ENCODE peak calls at places on chromosomes 12 and 14, in ten cellular contexts. B, A, G, Z, M, K, E, H, C and W are unnamed samples.

GRCh38 chr12:54390668-54391551 is 6.4 kb upstream of the ZNF385A start:
- DNase-seq in B (no peak), G (no peak), C (peak), H (no peak), K (peak), M (peak), A (no peak), Z (peak), E (no peak), W (no peak)

GRCh38 chr14:35287481-35288013 is 4.6 kb upstream of the PSMA6 start:
- DNase-seq in K (no peak), G (no peak), Z (no peak), C (no peak), M (no peak), B (no peak), A (no peak), H (no peak), E (no peak), W (no peak)

GRCh38 chr12:104406164-104406563 is 50.6 kb upstream of the CHST11 start:
- DNase-seq in M (no peak), C (no peak), A (no peak), Z (no peak), B (no peak), E (no peak), G (no peak), H (no peak), K (no peak), W (no peak)

GRCh38 chr14:51805541-51805940 is 54.9 kb upstream of the GNG2 start:
- DNase-seq in Z (no peak), A (no peak), G (no peak), H (no peak), E (no peak), B (no peak), C (no peak), M (no peak), K (no peak), W (no peak)

GRCh38 chr14:70086685-70087379 is 101.9 kb downstream of the SLC8A3 start:
- DNase-seq in M (no peak), K (no peak), B (no peak), G (no peak), Z (no peak), H (peak), A (no peak), C (peak), E (no peak), W (no peak)

GRCh38 chr12:14689144-14689543 is 7.3 kb downstream of the GUCY2C start:
- DNase-seq in G (no peak), M (no peak), Z (no peak), C (no peak), E (no peak), K (no peak), H (no peak), B (no peak), A (no peak), W (no peak)

GRCh38 chr12:51621155-51621922 is 30.3 kb downstream of the SCN8A start:
- DNase-seq in H (no peak), B (no peak), K (no peak), C (no peak), M (no peak), G (no peak), Z (no peak), A (no peak), E (no peak), W (no peak)

GRCh38 chr14:75126121-75126544 is 715 bp downstream of the NEK9 start:
- DNase-seq in A (no peak), B (no peak), C (no peak), E (no peak), Z (no peak), M (no peak), H (no peak), G (no peak), K (no peak), W (no peak)

GRCh38 chr12:107622005-107622404 is 63.6 kb upstream of the PWP1 start:
- DNase-seq in M (no peak), Z (no peak), K (no peak), E (no peak), G (no peak), B (no peak), C (peak), H (no peak), A (no peak), W (no peak)

GRCh38 chr14:53850714-53851296 is 105.8 kb downstream of the BMP4 start:
- DNase-seq in C (no peak), K (no peak), Z (no peak), M (no peak), B (no peak), H (no peak), G (no peak), E (no peak), A (no peak), W (no peak)

GRCh38 chr12:27627123-27627835 is 69.0 kb upstream of the REP15 start:
- DNase-seq in C (no peak), A (peak), E (no peak), G (no peak), Z (no peak), H (no peak), M (no peak), B (no peak), K (no peak), W (peak)

GRCh38 chr14:24960816-24961215 is 89.1 kb downstream of the STXBP6 start:
- DNase-seq in A (no peak), C (no peak), E (no peak), G (no peak), K (no peak), H (no peak), B (no peak), Z (no peak), M (no peak), W (no peak)

GRCh38 chr12:2268478-2269286 is 215.9 kb downstream of the CACNA1C start:
- DNase-seq in H (no peak), C (no peak), M (no peak), G (no peak), B (no peak), Z (no peak), A (no peak), K (no peak), E (no peak), W (no peak)

GRCh38 chr12:110619534-110619953 is 5.6 kb downstream of the TCTN1 start:
- DNase-seq in M (no peak), G (no peak), A (no peak), E (no peak), Z (no peak), B (no peak), K (no peak), H (no peak), C (no peak), W (no peak)
- TF ChIP-seq CTCF in M (no peak), G (no peak), A (no peak), E (no peak), Z (no peak), B (no peak), K (no peak), H (no peak), C (no peak), W (no peak)

GRCh38 chr12:45613306-45613705 is 116.2 kb upstream of the ARID2 start:
- DNase-seq in E (no peak), M (no peak), H (no peak), G (no peak), B (no peak), Z (no peak), K (no peak), A (peak), C (no peak), W (no peak)

GRCh38 chr12:45611495-45611894 is 118.0 kb upstream of the ARID2 start:
- DNase-seq in C (no peak), B (no peak), K (no peak), Z (no peak), E (no peak), G (no peak), H (no peak), A (no peak), M (no peak), W (no peak)

GRCh38 chr12:45612044-45612794 is 117.3 kb upstream of the ARID2 start:
- DNase-seq in E (no peak), A (no peak), G (no peak), K (no peak), B (no peak), C (no peak), M (no peak), H (no peak), Z (no peak), W (no peak)

GRCh38 chr12:45613855-45614254 is 115.7 kb upstream of the ARID2 start:
- DNase-seq in Z (no peak), E (no peak), M (no peak), B (no peak), K (no peak), C (no peak), H (no peak), A (no peak), G (no peak), W (no peak)

GRCh38 chr12:45615268-45615667 is 114.2 kb upstream of the ARID2 start:
- DNase-seq in H (no peak), B (no peak), C (no peak), M (no peak), E (no peak), A (peak), G (no peak), Z (no peak), K (no peak), W (no peak)
- H3K27ac ChIP-seq in H (no peak), B (no peak), C (no peak), M (no peak), E (no peak), A (no peak), G (no peak), Z (no peak), K (no peak), W (no peak)

GRCh38 chr12:64522316-64522715 is 70.4 kb downstream of the TBK1 start:
- DNase-seq in B (no peak), A (peak), Z (no peak), E (no peak), C (no peak), G (no peak), H (no peak), K (no peak), M (no peak), W (no peak)

GRCh38 chr12:64525461-64526160 is 73.7 kb downstream of the TBK1 start:
- DNase-seq in H (no peak), C (no peak), Z (no peak), K (no peak), A (no peak), E (no peak), G (no peak), M (no peak), B (no peak), W (no peak)

GRCh38 chr12:64522807-64523206 is 70.9 kb downstream of the TBK1 start:
- DNase-seq in B (no peak), C (no peak), K (no peak), M (no peak), E (no peak), H (no peak), G (no peak), Z (no peak), A (no peak), W (no peak)

GRCh38 chr12:64518396-64518795 is 66.5 kb downstream of the TBK1 start:
- DNase-seq in K (no peak), M (no peak), G (no peak), Z (no peak), H (no peak), A (no peak), E (no peak), B (no peak), C (no peak), W (no peak)

GRCh38 chr12:64521838-64522237 is 69.9 kb downstream of the TBK1 start:
- DNase-seq in M (no peak), B (no peak), H (no peak), A (no peak), C (no peak), Z (no peak), G (no peak), K (no peak), E (no peak), W (no peak)
- H3K4me3 ChIP-seq in M (no peak), B (no peak), H (no peak), A (no peak), C (no peak), Z (no peak), G (no peak), K (no peak), E (no peak), W (no peak)

GRCh38 chr14:77151245-77151644 is 9.7 kb upstream of the ZDHHC22 start:
- DNase-seq in C (peak), Z (no peak), M (no peak), K (no peak), A (no peak), G (no peak), E (no peak), H (no peak), B (no peak), W (no peak)
- TF ChIP-seq CTCF in C (peak), Z (peak), M (no peak), K (no peak), A (peak), G (peak), E (peak), H (no peak), B (peak), W (no peak)

DNA sequence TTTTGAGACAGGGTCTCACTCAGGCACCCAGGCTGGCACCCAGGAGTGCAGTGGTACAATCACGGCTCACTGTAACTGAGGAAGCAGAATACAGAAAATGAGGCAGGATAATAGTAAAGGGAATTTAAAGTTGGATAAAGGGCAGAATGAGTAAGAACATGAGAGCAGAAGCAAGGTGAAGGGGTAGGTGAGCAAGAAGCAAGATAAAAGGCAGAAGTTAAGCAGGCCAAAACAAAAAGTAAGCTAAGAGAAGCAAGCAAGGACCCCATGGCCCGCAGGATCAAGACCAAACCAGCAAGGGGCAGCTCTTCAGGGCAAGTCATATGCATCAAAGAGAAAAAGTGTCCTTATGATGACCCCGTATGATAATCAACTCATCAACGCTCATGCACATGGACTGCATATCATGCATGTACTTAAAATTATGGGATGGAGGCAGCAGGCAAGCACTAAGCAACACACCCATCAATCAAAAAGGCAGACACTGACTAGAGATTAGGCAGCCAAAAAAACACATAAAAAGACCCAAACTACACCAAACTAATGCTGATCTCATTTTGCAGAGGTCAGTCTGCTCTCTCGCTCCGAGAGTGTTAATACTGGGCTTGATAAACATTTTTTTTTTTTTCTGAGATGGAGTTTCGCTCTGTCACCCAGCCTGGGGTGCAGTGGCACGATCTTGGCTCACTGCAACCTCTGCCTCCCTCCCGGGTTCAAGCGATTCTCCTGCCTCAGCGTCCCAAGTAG is 11.6 kb downstream of the TIMELESS start:
- DNase-seq in E (no peak), H (no peak), Z (no peak), K (no peak), C (no peak), M (no peak), G (no peak), B (no peak), A (no peak), W (no peak)
- H3K27ac ChIP-seq in E (no peak), H (no peak), Z (no peak), K (no peak), C (no peak), M (no peak), G (no peak), B (no peak), A (no peak), W (no peak)

GRCh38 chr14:67622675-67623074 is 3.0 kb downstream of the ARG2 start:
- DNase-seq in G (no peak), Z (no peak), H (no peak), E (no peak), B (no peak), C (peak), K (no peak), M (no peak), A (no peak), W (no peak)

GRCh38 chr14:67619446-67620216 is at the start of gene ARG2:
- DNase-seq in E (peak), K (peak), Z (peak), G (peak), C (peak), B (peak), M (peak), A (peak), H (peak), W (peak)

GRCh38 chr14:67623114-67623513 is 3.4 kb downstream of the ARG2 start:
- DNase-seq in Z (no peak), C (no peak), E (no peak), H (no peak), G (no peak), K (no peak), B (no peak), M (no peak), A (no peak), W (no peak)

GRCh38 chr14:67620217-67620789 is 583 bp downstream of the ARG2 start:
- DNase-seq in E (no peak), M (no peak), B (no peak), Z (peak), C (peak), A (no peak), G (no peak), K (peak), H (no peak), W (peak)

GRCh38 chr14:67618617-67619063 is 1.1 kb upstream of the ARG2 start:
- DNase-seq in H (no peak), A (peak), K (no peak), E (no peak), C (peak), Z (no peak), B (no peak), M (no peak), G (no peak), W (no peak)
- H3K4me3 ChIP-seq in H (no peak), A (no peak), K (no peak), E (no peak), C (no peak), Z (peak), B (no peak), M (peak), G (no peak), W (no peak)